ENCODE peak calls at places on chromosomes 12 and 14, in seven cellular contexts. One of them, this sample, is unnamed.

GRCh38 chr12:20282411-20282810 is 85.9 kb upstream of the PDE3A start:
- DNase-seq in heart right ventricle: no peak
- DNase-seq in stomach: no peak
- DNase-seq in psoas muscle: no peak
- DNase-seq in neural progenitor cell: no peak
- DNase-seq in mammary epithelial cell: no peak
- DNase-seq in adrenal gland: no peak
- DNase-seq in this sample: no peak

GRCh38 chr12:115002434-115002833 is 318.5 kb upstream of the TBX3 start:
- DNase-seq in heart right ventricle: no peak
- DNase-seq in stomach: no peak
- DNase-seq in psoas muscle: no peak
- DNase-seq in neural progenitor cell: no peak
- DNase-seq in mammary epithelial cell: no peak
- DNase-seq in adrenal gland: no peak
- DNase-seq in this sample: no peak

GRCh38 chr12:2286461-2287131 is 233.8 kb downstream of the CACNA1C start:
- DNase-seq in heart right ventricle: no peak
- DNase-seq in stomach: no peak
- DNase-seq in psoas muscle: no peak
- DNase-seq in neural progenitor cell: no peak
- DNase-seq in mammary epithelial cell: no peak
- DNase-seq in adrenal gland: no peak
- DNase-seq in this sample: no peak

GRCh38 chr14:70013269-70013873 is 134.2 kb downstream of the SMOC1 start:
- DNase-seq in heart right ventricle: no peak
- DNase-seq in stomach: peak; percentile 58
- DNase-seq in psoas muscle: no peak
- DNase-seq in neural progenitor cell: peak; percentile 68
- DNase-seq in mammary epithelial cell: peak; percentile 37
- DNase-seq in adrenal gland: peak; percentile 43
- DNase-seq in this sample: peak; percentile 42

GRCh38 chr12:93127582-93128331 is 198.7 kb upstream of the EEA1 start:
- DNase-seq in heart right ventricle: peak; percentile 82
- DNase-seq in stomach: peak; percentile 32
- DNase-seq in psoas muscle: peak; percentile 41
- DNase-seq in neural progenitor cell: peak; percentile 9
- DNase-seq in mammary epithelial cell: peak; percentile 71
- DNase-seq in adrenal gland: no peak
- DNase-seq in this sample: peak; percentile 83

GRCh38 chr14:81427348-81428058 is 27.4 kb upstream of the STON2 start:
- DNase-seq in heart right ventricle: peak; percentile 25
- DNase-seq in stomach: no peak
- DNase-seq in psoas muscle: peak; percentile 49
- DNase-seq in neural progenitor cell: peak; percentile 22
- DNase-seq in mammary epithelial cell: peak; percentile 11
- DNase-seq in adrenal gland: no peak
- DNase-seq in this sample: no peak

GRCh38 chr14:86521032-86521730 is 991.2 kb downstream of the FLRT2 start:
- DNase-seq in heart right ventricle: no peak
- DNase-seq in stomach: peak; percentile 57
- DNase-seq in psoas muscle: no peak
- DNase-seq in neural progenitor cell: no peak
- DNase-seq in mammary epithelial cell: no peak
- DNase-seq in adrenal gland: no peak
- DNase-seq in this sample: no peak

GRCh38 chr14:90567991-90568390 is 171.2 kb downstream of the CALM1 start:
- DNase-seq in heart right ventricle: no peak
- DNase-seq in stomach: no peak
- DNase-seq in psoas muscle: no peak
- DNase-seq in neural progenitor cell: peak; percentile 30
- DNase-seq in mammary epithelial cell: no peak
- DNase-seq in adrenal gland: no peak
- DNase-seq in this sample: no peak

GRCh38 chr14:57753821-57754220 is 112.1 kb downstream of the SLC35F4 start:
- DNase-seq in heart right ventricle: no peak
- DNase-seq in stomach: no peak
- DNase-seq in psoas muscle: no peak
- DNase-seq in neural progenitor cell: peak; percentile 46
- DNase-seq in mammary epithelial cell: no peak
- DNase-seq in adrenal gland: no peak
- DNase-seq in this sample: no peak

GRCh38 chr12:121657305-121658008 is 12.0 kb downstream of the MORN3 start:
- DNase-seq in heart right ventricle: no peak
- DNase-seq in stomach: no peak
- DNase-seq in psoas muscle: no peak
- DNase-seq in neural progenitor cell: no peak
- DNase-seq in mammary epithelial cell: no peak
- DNase-seq in adrenal gland: no peak
- DNase-seq in this sample: no peak

GRCh38 chr14:76245097-76245496 is 93.4 kb downstream of the GPATCH2L start:
- DNase-seq in heart right ventricle: no peak
- DNase-seq in stomach: no peak
- DNase-seq in psoas muscle: no peak
- DNase-seq in neural progenitor cell: no peak
- DNase-seq in mammary epithelial cell: peak; percentile 75
- DNase-seq in adrenal gland: no peak
- DNase-seq in this sample: peak; percentile 40

GRCh38 chr12:89685363-89685972 is 23.2 kb downstream of the ATP2B1 start:
- DNase-seq in heart right ventricle: no peak
- DNase-seq in stomach: no peak
- DNase-seq in psoas muscle: no peak
- DNase-seq in neural progenitor cell: no peak
- DNase-seq in mammary epithelial cell: no peak
- DNase-seq in adrenal gland: no peak
- DNase-seq in this sample: no peak

GRCh38 chr12:123713398-123714301 is 1.5 kb downstream of the ATP6V0A2 start:
- DNase-seq in heart right ventricle: no peak
- DNase-seq in stomach: peak; percentile 37
- DNase-seq in psoas muscle: no peak
- DNase-seq in neural progenitor cell: no peak
- DNase-seq in mammary epithelial cell: peak; percentile 42
- DNase-seq in adrenal gland: no peak
- DNase-seq in this sample: peak; percentile 37

GRCh38 chr14:57479197-57479596 is 14.5 kb downstream of the CCDC198 start:
- DNase-seq in heart right ventricle: no peak
- DNase-seq in stomach: no peak
- DNase-seq in psoas muscle: no peak
- DNase-seq in neural progenitor cell: no peak
- DNase-seq in mammary epithelial cell: no peak
- DNase-seq in adrenal gland: no peak
- DNase-seq in this sample: no peak

GRCh38 chr14:46279776-46280175 is 371.8 kb downstream of the RPL10L start:
- DNase-seq in heart right ventricle: no peak
- DNase-seq in stomach: no peak
- DNase-seq in psoas muscle: no peak
- DNase-seq in neural progenitor cell: no peak
- DNase-seq in mammary epithelial cell: no peak
- DNase-seq in adrenal gland: no peak
- DNase-seq in this sample: no peak

GRCh38 chr14:23423657-23424056 is 11.8 kb downstream of the MYH7 start:
- DNase-seq in heart right ventricle: no peak
- DNase-seq in stomach: no peak
- DNase-seq in psoas muscle: no peak
- DNase-seq in neural progenitor cell: no peak
- DNase-seq in mammary epithelial cell: no peak
- DNase-seq in adrenal gland: no peak
- DNase-seq in this sample: no peak

GRCh38 chr14:23428686-23429495 is 6.6 kb downstream of the MYH7 start:
- DNase-seq in heart right ventricle: no peak
- DNase-seq in stomach: no peak
- DNase-seq in psoas muscle: no peak
- DNase-seq in neural progenitor cell: no peak
- DNase-seq in mammary epithelial cell: no peak
- DNase-seq in adrenal gland: no peak
- DNase-seq in this sample: no peak

GRCh38 chr14:23421594-23421993 is 13.5 kb upstream of the MYH6 start:
- DNase-seq in heart right ventricle: no peak
- DNase-seq in stomach: no peak
- DNase-seq in psoas muscle: no peak
- DNase-seq in neural progenitor cell: no peak
- DNase-seq in mammary epithelial cell: no peak
- DNase-seq in adrenal gland: no peak
- DNase-seq in this sample: no peak

GRCh38 chr14:23430016-23430732 is 5.3 kb downstream of the MYH7 start:
- DNase-seq in heart right ventricle: no peak
- DNase-seq in stomach: no peak
- DNase-seq in psoas muscle: no peak
- DNase-seq in neural progenitor cell: no peak
- DNase-seq in mammary epithelial cell: no peak
- DNase-seq in adrenal gland: no peak
- DNase-seq in this sample: no peak

DNA sequence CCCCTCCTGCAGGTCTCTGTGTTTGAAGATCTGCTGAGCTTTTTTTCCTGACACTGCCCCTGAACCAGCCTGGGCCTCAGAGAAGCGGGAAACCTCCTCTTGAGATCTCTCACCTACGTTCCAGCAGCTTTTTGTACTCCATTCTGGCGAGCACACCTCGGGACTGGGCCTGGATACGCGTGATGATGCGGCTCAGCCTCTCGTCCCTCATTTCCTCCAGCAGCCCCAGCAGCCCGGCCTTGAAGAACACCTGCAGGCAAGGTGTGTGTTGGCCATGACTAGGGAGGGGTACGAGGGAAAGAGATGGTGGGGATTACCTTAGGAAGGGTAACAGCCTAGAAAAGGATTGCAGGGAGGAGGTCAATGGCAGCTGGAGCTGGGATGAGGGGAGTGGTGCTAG is 10.3 kb downstream of the MYH7 start:
- DNase-seq in heart right ventricle: no peak
- DNase-seq in stomach: no peak
- DNase-seq in psoas muscle: no peak
- DNase-seq in neural progenitor cell: no peak
- DNase-seq in mammary epithelial cell: no peak
- DNase-seq in adrenal gland: no peak
- DNase-seq in this sample: no peak
- H3K27me3 ChIP-seq in heart right ventricle: no peaks in the 10 kb centered on the region
- H3K27me3 ChIP-seq in stomach: no peaks in the 10 kb centered on the region
- H3K27me3 ChIP-seq in psoas muscle: no peaks in the 10 kb centered on the region
- H3K27me3 ChIP-seq in neural progenitor cell: no peaks in the 10 kb centered on the region
- H3K27me3 ChIP-seq in mammary epithelial cell: no peaks in the 10 kb centered on the region
- H3K27me3 ChIP-seq in adrenal gland: no peaks in the 10 kb centered on the region
- H3K27me3 ChIP-seq in this sample: peaks cover 3% of the 10 kb centered on the region

DNA sequence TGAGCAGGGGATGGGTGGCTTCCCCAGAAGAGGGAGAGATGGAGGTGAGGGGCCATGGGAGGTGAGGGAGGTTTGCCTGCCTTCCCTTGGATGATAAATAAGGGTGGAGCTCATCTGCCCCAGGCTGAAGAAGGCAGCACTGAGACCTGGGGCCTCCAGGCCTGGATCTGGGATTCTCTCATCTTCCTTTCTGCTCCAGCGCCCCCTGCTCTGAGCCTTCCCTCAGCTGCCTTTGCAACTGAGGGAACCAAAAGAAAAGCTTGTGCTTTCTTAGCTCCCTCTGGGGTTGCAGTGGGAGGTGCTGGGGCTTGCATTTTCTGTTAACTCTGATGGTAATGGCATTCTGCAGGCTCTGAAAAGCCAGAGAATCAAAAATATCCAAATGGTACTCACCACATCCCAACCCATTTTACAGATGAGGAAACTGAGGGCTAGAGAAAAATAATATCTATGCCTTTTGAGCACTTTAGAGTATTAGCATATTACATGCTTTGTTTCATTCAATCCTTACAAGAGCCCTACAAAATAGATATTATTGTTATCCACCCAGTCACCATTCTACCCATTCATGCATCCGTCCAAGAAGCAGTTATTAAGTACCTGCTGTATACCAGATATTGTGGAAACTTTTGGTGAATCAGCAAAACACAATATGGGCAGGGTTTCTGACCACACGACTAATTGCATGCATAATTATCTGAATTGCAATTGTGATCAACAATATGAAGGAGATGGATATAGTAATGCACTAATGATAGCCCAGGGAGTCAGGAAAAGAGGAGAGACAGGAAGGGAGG is 102.2 kb downstream of the WSCD2 start:
- DNase-seq in heart right ventricle: no peak
- DNase-seq in stomach: no peak
- DNase-seq in psoas muscle: no peak
- DNase-seq in neural progenitor cell: no peak
- DNase-seq in mammary epithelial cell: no peak
- DNase-seq in adrenal gland: no peak
- DNase-seq in this sample: no peak
- H3K36me3 ChIP-seq in heart right ventricle: no peaks in the 10 kb centered on the region
- H3K36me3 ChIP-seq in stomach: no peaks in the 10 kb centered on the region
- H3K36me3 ChIP-seq in psoas muscle: no peaks in the 10 kb centered on the region
- H3K36me3 ChIP-seq in neural progenitor cell: no peaks in the 10 kb centered on the region
- H3K36me3 ChIP-seq in mammary epithelial cell: no peaks in the 10 kb centered on the region
- H3K36me3 ChIP-seq in adrenal gland: no peaks in the 10 kb centered on the region
- H3K36me3 ChIP-seq in this sample: no peaks in the 10 kb centered on the region

GRCh38 chr14:78697341-78697740 is 527.2 kb downstream of the NRXN3 start:
- DNase-seq in heart right ventricle: no peak
- DNase-seq in stomach: no peak
- DNase-seq in psoas muscle: no peak
- DNase-seq in neural progenitor cell: peak; percentile 31
- DNase-seq in mammary epithelial cell: peak; percentile 12
- DNase-seq in adrenal gland: no peak
- DNase-seq in this sample: peak; percentile 46
- TF ChIP-seq CTCF in heart right ventricle: no peak
- TF ChIP-seq CTCF in stomach: no peak
- TF ChIP-seq CTCF in psoas muscle: peak; percentile 48
- TF ChIP-seq CTCF in neural progenitor cell: peak; percentile 74
- TF ChIP-seq CTCF in mammary epithelial cell: peak; percentile 64
- TF ChIP-seq CTCF in adrenal gland: no peak
- TF ChIP-seq CTCF in this sample: peak; percentile 49

GRCh38 chr14:36441283-36441682 is 78.7 kb downstream of the NKX2-1 start:
- DNase-seq in heart right ventricle: no peak
- DNase-seq in stomach: no peak
- DNase-seq in psoas muscle: no peak
- DNase-seq in neural progenitor cell: peak; percentile 64
- DNase-seq in mammary epithelial cell: no peak
- DNase-seq in adrenal gland: no peak
- DNase-seq in this sample: no peak

GRCh38 chr14:36443374-36443773 is 76.7 kb downstream of the NKX2-1 start:
- DNase-seq in heart right ventricle: no peak
- DNase-seq in stomach: no peak
- DNase-seq in psoas muscle: no peak
- DNase-seq in neural progenitor cell: peak; percentile 77
- DNase-seq in mammary epithelial cell: no peak
- DNase-seq in adrenal gland: no peak
- DNase-seq in this sample: no peak

GRCh38 chr14:36438883-36439282 is 81.1 kb downstream of the NKX2-1 start:
- DNase-seq in heart right ventricle: no peak
- DNase-seq in stomach: no peak
- DNase-seq in psoas muscle: no peak
- DNase-seq in neural progenitor cell: no peak
- DNase-seq in mammary epithelial cell: no peak
- DNase-seq in adrenal gland: no peak
- DNase-seq in this sample: no peak

GRCh38 chr14:36442824-36443241 is 77.2 kb downstream of the NKX2-1 start:
- DNase-seq in heart right ventricle: no peak
- DNase-seq in stomach: no peak
- DNase-seq in psoas muscle: no peak
- DNase-seq in neural progenitor cell: peak; percentile 94
- DNase-seq in mammary epithelial cell: no peak
- DNase-seq in adrenal gland: no peak
- DNase-seq in this sample: no peak
- H3K27me3 ChIP-seq in heart right ventricle: peaks cover 20% of the 10 kb centered on the region
- H3K27me3 ChIP-seq in stomach: no peaks in the 10 kb centered on the region
- H3K27me3 ChIP-seq in psoas muscle: no peaks in the 10 kb centered on the region
- H3K27me3 ChIP-seq in neural progenitor cell: peaks cover 90% of the 10 kb centered on the region
- H3K27me3 ChIP-seq in mammary epithelial cell: peaks cover 10% of the 10 kb centered on the region
- H3K27me3 ChIP-seq in adrenal gland: no peaks in the 10 kb centered on the region
- H3K27me3 ChIP-seq in this sample: no peaks in the 10 kb centered on the region